ENCODE peak calls at places on chromosomes 4 and X, in nine cellular contexts. I, E, X, T, A, Q, U, P and F are unnamed samples. For H3K4me1, the result is how much of the 10 kb centered on the place peaks cover.

GRCh38 chrX:154534526-154535322 is 11.9 kb downstream of the G6PD start:
- DNase-seq in A (peak), U (peak), E (peak), I (peak), X (peak), T (peak), Q (peak), P (peak), F (peak)

GRCh38 chr4:176034498-176034897 is 31.1 kb upstream of the WDR17 start:
- DNase-seq in I (no peak), T (peak), P (no peak), E (no peak), U (peak), X (no peak), Q (no peak), A (no peak), F (no peak)

GRCh38 chr4:10161840-10162239 is 45.2 kb upstream of the WDR1 start:
- DNase-seq in Q (no peak), U (no peak), T (no peak), X (no peak), E (no peak), A (no peak), P (no peak), I (no peak), F (no peak)

GRCh38 chrX:38006283-38006682 is at the start of gene SYTL5:
- DNase-seq in X (no peak), I (no peak), T (no peak), U (peak), A (no peak), P (no peak), Q (no peak), E (no peak), F (no peak)

GRCh38 chr4:20565075-20565721 is 135.1 kb upstream of the PACRGL start:
- DNase-seq in Q (no peak), X (no peak), U (no peak), T (peak), P (no peak), E (no peak), I (no peak), A (no peak), F (no peak)

GRCh38 chr4:88320174-88320779 is 35.9 kb upstream of the PPM1K start:
- DNase-seq in I (no peak), E (no peak), Q (no peak), A (no peak), P (no peak), X (no peak), U (no peak), T (peak), F (no peak)

GRCh38 chr4:38430841-38431240 is 233.2 kb upstream of the KLF3 start:
- DNase-seq in E (no peak), I (no peak), Q (no peak), P (no peak), U (no peak), X (no peak), T (no peak), A (no peak), F (no peak)

GRCh38 chr4:13920901-13921300 is 293.4 kb upstream of the BOD1L1 start:
- DNase-seq in Q (no peak), T (peak), E (peak), P (peak), A (no peak), I (no peak), X (peak), U (no peak), F (no peak)

GRCh38 chrX:68997911-68998310 is 167.3 kb downstream of the PJA1 start:
- DNase-seq in I (no peak), U (no peak), X (peak), T (peak), Q (no peak), E (peak), P (no peak), A (no peak), F (no peak)

GRCh38 chrX:19130628-19131027 is 8.4 kb upstream of the ADGRG2 start:
- DNase-seq in T (no peak), A (no peak), U (no peak), E (no peak), X (no peak), Q (no peak), I (no peak), P (no peak), F (no peak)

GRCh38 chr4:155228713-155229112 is 20.3 kb downstream of the NPY2R start:
- DNase-seq in A (no peak), T (no peak), U (no peak), Q (no peak), P (no peak), I (no peak), X (no peak), E (no peak), F (no peak)

GRCh38 chr4:128768373-128768996 is 41.0 kb upstream of the JADE1 start:
- DNase-seq in P (no peak), T (no peak), E (no peak), U (peak), I (no peak), Q (no peak), A (no peak), X (no peak), F (no peak)

GRCh38 chr4:21454196-21454595 is 494.4 kb downstream of the KCNIP4 start:
- DNase-seq in A (no peak), I (no peak), E (no peak), P (no peak), T (no peak), X (no peak), U (no peak), Q (no peak), F (no peak)

GRCh38 chrX:15525664-15526416 is 25.2 kb downstream of the BMX start:
- DNase-seq in E (no peak), Q (no peak), A (no peak), T (no peak), X (no peak), P (no peak), U (no peak), I (no peak), F (no peak)

GRCh38 chrX:133726211-133726630 is 259.2 kb downstream of the GPC3 start:
- DNase-seq in U (no peak), T (peak), P (peak), I (no peak), A (no peak), E (no peak), X (no peak), Q (no peak), F (no peak)

GRCh38 chrX:17854521-17854920 is 6.6 kb downstream of the RAI2 start:
- DNase-seq in P (no peak), A (no peak), I (no peak), U (no peak), X (no peak), T (no peak), E (no peak), Q (no peak), F (no peak)

GRCh38 chr4:41257257-41257900 is 651 bp downstream of the UCHL1 start:
- DNase-seq in E (peak), U (peak), X (peak), I (peak), P (peak), Q (peak), T (peak), A (peak), F (no peak)

GRCh38 chrX:133185119-133185518 is 33.0 kb downstream of the TFDP3 start:
- DNase-seq in Q (no peak), E (peak), P (no peak), X (no peak), T (no peak), A (no peak), U (no peak), I (peak), F (no peak)

GRCh38 chr4:107791902-107792301 is 32.8 kb upstream of the SGMS2 start:
- DNase-seq in Q (no peak), A (no peak), X (no peak), I (no peak), T (no peak), E (no peak), U (no peak), P (no peak), F (no peak)

GRCh38 chrX:1493877-1494510 is 41.3 kb upstream of the ASMTL start:
- DNase-seq in A (no peak), X (peak), Q (no peak), I (no peak), E (no peak), U (no peak), P (no peak), T (no peak), F (no peak)

GRCh38 chr4:69828828-69829227 is 31.1 kb downstream of the SULT1E1 start:
- DNase-seq in E (no peak), A (no peak), I (no peak), T (peak), U (no peak), X (no peak), Q (no peak), P (no peak), F (no peak)

GRCh38 chr4:79576480-79576803 is 168.4 kb upstream of the GK2 start:
- DNase-seq in X (no peak), P (no peak), U (peak), T (peak), A (no peak), I (no peak), E (no peak), Q (no peak), F (no peak)

GRCh38 chrX:40170830-40171512 is 73.2 kb upstream of the BCOR start:
- DNase-seq in E (peak), I (peak), A (no peak), U (peak), X (no peak), T (no peak), P (peak), Q (no peak), F (no peak)

GRCh38 chr4:109294468-109295020 is 7.9 kb downstream of the COL25A1 start:
- DNase-seq in T (no peak), E (no peak), Q (no peak), P (no peak), I (no peak), X (no peak), A (no peak), U (no peak), F (no peak)

GRCh38 chrX:16665089-16665488 is 15.1 kb downstream of the S100G start:
- DNase-seq in P (peak), A (no peak), Q (no peak), U (no peak), E (no peak), T (peak), X (no peak), I (no peak), F (no peak)

GRCh38 chr4:182880387-182881356 is 36.5 kb downstream of the DCTD start:
- DNase-seq in E (no peak), U (no peak), Q (no peak), P (no peak), X (peak), I (no peak), A (no peak), T (peak), F (no peak)

GRCh38 chr4:25098964-25099843 is 61.0 kb downstream of the SEPSECS start:
- DNase-seq in P (no peak), A (no peak), T (peak), Q (peak), I (peak), X (peak), U (no peak), E (peak), F (no peak)

GRCh38 chr4:142549726-142550463 is 296.2 kb downstream of the INPP4B start:
- DNase-seq in T (peak), I (no peak), P (peak), U (peak), X (no peak), A (no peak), Q (no peak), E (no peak), F (no peak)

GRCh38 chr4:95165926-95166524 is 382.7 kb downstream of the UNC5C start:
- DNase-seq in X (no peak), A (no peak), E (peak), U (peak), T (peak), I (no peak), P (peak), Q (no peak), F (no peak)

GRCh38 chr4:54654753-54655152 is 3.0 kb upstream of the KIT start:
- DNase-seq in A (no peak), T (no peak), X (no peak), P (no peak), Q (no peak), E (no peak), U (no peak), I (no peak), F (no peak)

GRCh38 chr4:76208005-76208765 is 5.4 kb downstream of the SCARB2 start:
- DNase-seq in A (peak), I (peak), Q (no peak), U (no peak), T (peak), E (peak), P (peak), X (peak), F (no peak)

GRCh38 chrX:85379174-85379907 is at the start of gene POF1B:
- DNase-seq in Q (no peak), A (peak), P (no peak), T (no peak), X (peak), U (no peak), I (peak), E (peak), F (no peak)

GRCh38 chr4:140046573-140046972 is 107.4 kb downstream of the MAML3 start:
- DNase-seq in P (no peak), U (peak), I (no peak), E (no peak), Q (no peak), A (no peak), X (no peak), T (no peak), F (no peak)

GRCh38 chr4:159131564-159131963 is 28.7 kb downstream of the RAPGEF2 start:
- DNase-seq in U (no peak), P (no peak), I (no peak), Q (no peak), X (no peak), E (no peak), T (no peak), A (no peak), F (no peak)

GRCh38 chrX:131521824-131522223 is 22.1 kb upstream of the OR13H1 start:
- DNase-seq in I (no peak), X (no peak), Q (no peak), A (no peak), U (no peak), P (no peak), E (no peak), T (no peak), F (no peak)

GRCh38 chr4:72112514-72113156 is 80.8 kb downstream of the NPFFR2 start:
- DNase-seq in Q (no peak), P (peak), I (no peak), A (no peak), X (no peak), T (peak), U (no peak), E (no peak), F (no peak)

GRCh38 chr4:47032405-47033106 is 1.2 kb downstream of the GABRB1 start:
- DNase-seq in I (peak), T (peak), A (peak), X (peak), P (peak), Q (peak), U (peak), E (peak), F (no peak)

GRCh38 chr4:52015366-52015765 is 4.8 kb downstream of the LRRC66 start:
- DNase-seq in U (peak), T (peak), I (no peak), Q (no peak), E (no peak), X (no peak), P (no peak), A (no peak), F (no peak)

GRCh38 chr4:60723796-60724195 is 476.3 kb upstream of the ADGRL3 start:
- DNase-seq in P (peak), U (no peak), T (no peak), Q (no peak), X (no peak), A (no peak), E (no peak), I (no peak), F (no peak)
- H3K4me1 ChIP-seq in P (under half), U (under half), T (under half), Q (under half), X (under half), A (under half), E (under half), I (under half), F (under half)

DNA sequence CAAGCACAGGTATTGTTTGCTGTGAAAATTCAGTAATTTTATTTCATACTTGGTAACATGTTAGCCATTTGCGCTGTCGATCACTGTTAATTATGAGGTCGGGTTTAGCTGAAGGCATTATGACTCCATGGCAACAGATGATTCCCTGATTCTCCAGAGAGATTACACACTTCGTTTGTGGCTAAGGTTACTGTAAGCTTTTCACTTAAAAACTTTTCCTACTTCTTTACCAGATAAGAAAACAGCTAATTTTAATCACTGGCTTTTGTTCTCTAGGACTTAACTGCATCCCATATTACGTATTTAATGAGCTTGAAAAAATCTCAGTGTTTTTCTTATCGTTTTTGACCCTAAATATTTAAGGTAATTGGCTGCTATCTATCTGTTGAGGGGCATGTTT is 2.1 kb downstream of the GSTCD start:
- DNase-seq in X (no peak), P (no peak), Q (no peak), I (no peak), E (no peak), U (no peak), T (peak), A (no peak), F (no peak)
- H3K4me3 ChIP-seq in X (no peak), P (no peak), Q (no peak), I (no peak), E (no peak), U (no peak), T (no peak), A (no peak), F (no peak)

DNA sequence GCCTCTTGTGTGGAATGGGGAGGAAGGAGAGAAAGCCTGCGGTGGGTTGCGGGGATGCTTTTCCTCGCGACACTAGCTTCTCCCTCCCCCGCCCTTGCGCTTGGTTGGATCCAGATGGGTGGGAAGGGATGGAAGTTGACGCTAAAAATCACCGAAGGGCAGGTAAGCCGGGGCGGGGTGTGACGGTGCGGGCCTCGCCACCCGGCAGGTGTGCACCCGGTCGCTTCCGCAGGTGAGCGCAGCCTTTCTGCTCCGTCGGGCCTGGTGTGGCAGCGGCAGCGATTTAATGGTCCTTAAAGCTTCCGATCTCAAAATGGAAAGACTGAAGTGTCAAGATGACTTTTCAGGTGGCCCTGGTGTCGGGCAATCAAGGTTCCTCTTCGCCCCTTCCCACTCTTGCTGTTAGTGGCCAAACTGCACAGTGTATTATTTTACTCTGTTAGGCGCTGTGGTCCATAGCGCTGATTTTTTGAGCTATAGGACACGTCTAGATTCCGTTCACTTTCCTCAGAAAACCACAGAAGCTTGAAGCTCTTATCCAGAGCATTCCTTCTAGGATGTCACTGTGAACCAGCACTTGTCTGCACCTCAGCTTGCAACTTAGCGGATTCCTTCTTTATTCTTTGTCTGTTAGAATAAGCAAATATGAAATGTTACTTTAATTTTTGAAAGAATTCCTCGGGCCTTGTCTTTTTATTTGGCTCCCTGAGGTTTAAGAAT is 796 bp downstream of the ENOPH1 start:
- DNase-seq in X (peak), I (peak), Q (peak), T (no peak), U (peak), P (peak), E (peak), A (peak), F (peak)
- H3K4me1 ChIP-seq in X (under half), I (under half), Q (under half), T (under half), U (under half), P (under half), E (under half), A (under half), F (under half)

GRCh38 chr4:8609406-8609805 is 16.8 kb downstream of the CPZ start:
- DNase-seq in T (no peak), P (no peak), U (no peak), I (no peak), A (no peak), X (no peak), Q (peak), E (no peak), F (no peak)
- H3K4me3 ChIP-seq in T (no peak), P (no peak), U (no peak), I (no peak), A (no peak), X (no peak), Q (no peak), E (no peak), F (no peak)

DNA sequence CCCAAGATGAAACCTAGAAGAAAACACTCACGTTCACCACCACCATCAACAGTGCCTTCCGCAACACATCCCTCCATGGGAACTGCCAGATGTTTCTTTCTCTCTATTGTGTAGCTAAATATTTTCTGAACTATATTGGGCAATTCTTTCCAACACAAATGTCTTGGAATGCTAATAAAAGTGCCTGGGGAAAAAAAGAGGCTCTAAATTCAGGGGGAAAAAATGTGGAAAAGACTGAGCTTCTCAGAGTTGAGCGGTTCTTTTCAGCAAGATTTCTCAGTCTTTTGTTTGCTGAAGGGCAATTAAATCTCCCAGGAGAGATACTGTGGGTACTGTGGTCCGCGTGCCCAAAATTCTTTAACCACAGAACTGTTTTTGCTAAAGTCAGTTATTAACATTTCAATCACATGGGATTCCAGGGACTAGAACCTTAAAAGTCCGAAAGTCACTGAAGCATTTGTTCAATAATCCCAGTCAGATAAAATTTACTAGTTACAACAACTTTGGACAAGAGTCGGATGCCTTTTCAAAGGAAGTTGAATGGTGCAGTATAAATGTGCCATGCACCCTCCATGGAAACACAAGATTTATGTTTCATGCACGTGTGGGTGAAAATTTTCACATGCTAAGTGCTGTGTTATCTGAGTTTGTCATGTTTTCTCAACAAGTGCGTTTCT is 52.0 kb upstream of the DHRSX start:
- DNase-seq in P (peak), U (no peak), X (no peak), Q (no peak), I (no peak), T (no peak), A (no peak), E (no peak), F (no peak)
- H3K4me1 ChIP-seq in P (under half), U (under half), X (under half), Q (under half), I (under half), T (under half), A (under half), E (under half), F (under half)

DNA sequence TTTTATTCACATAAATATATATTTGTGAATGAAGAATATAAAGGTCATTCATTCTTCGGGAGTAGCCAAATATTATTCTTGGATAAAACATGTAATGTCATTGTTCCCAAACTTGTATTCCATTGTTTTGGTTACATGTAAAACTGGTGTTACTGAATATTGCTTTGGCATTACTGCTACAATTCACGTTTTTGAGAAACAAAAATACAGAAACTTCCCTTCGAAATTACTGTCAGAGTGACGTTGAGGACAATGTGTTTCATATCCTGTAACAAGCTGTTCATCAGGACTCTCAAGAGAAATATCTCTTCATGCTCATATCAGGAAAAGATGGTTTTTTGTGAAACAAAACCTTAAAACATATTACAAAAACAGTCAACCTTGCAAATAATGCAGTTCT is 258.9 kb upstream of the DDX53 start:
- DNase-seq in U (no peak), A (no peak), X (no peak), I (no peak), Q (no peak), P (no peak), E (no peak), T (no peak), F (no peak)
- H3K4me3 ChIP-seq in U (no peak), A (no peak), X (no peak), I (no peak), Q (no peak), P (no peak), E (no peak), T (no peak), F (no peak)